ENCODE peak calls at places on chromosome 21, in seven cellular contexts. One of them, this sample, is unnamed.

GRCh38 chr21:40128891-40129290 is 261.7 kb downstream of the PCP4 start:
- DNase-seq in IMR-90: no peak
- DNase-seq in lower lobe of right lung: no peak
- DNase-seq in mammary epithelial cell: peak; percentile 89
- DNase-seq in CD8-positive, alpha-beta memory T cell: no peak
- DNase-seq in spleen: no peak
- DNase-seq in heart right ventricle: no peak
- DNase-seq in this sample: no peak

GRCh38 chr21:23977971-23978370 is 1629.3 kb downstream of the MRPL39 start:
- DNase-seq in IMR-90: no peak
- DNase-seq in lower lobe of right lung: no peak
- DNase-seq in mammary epithelial cell: no peak
- DNase-seq in CD8-positive, alpha-beta memory T cell: no peak
- DNase-seq in spleen: no peak
- DNase-seq in heart right ventricle: no peak
- DNase-seq in this sample: no peak

GRCh38 chr21:17819878-17820232 is 699 bp upstream of the C21orf91 start:
- DNase-seq in IMR-90: peak; percentile 72
- DNase-seq in lower lobe of right lung: no peak
- DNase-seq in mammary epithelial cell: no peak
- DNase-seq in CD8-positive, alpha-beta memory T cell: no peak
- DNase-seq in spleen: no peak
- DNase-seq in heart right ventricle: no peak
- DNase-seq in this sample: no peak

GRCh38 chr21:45998871-45999580 is 17.5 kb downstream of the COL6A1 start:
- DNase-seq in IMR-90: no peak
- DNase-seq in lower lobe of right lung: peak; percentile 41
- DNase-seq in mammary epithelial cell: no peak
- DNase-seq in CD8-positive, alpha-beta memory T cell: peak; percentile 41
- DNase-seq in spleen: no peak
- DNase-seq in heart right ventricle: no peak
- DNase-seq in this sample: no peak

GRCh38 chr21:38669186-38669585 is 136.5 kb upstream of the ETS2 start:
- DNase-seq in IMR-90: peak; percentile 30
- DNase-seq in lower lobe of right lung: no peak
- DNase-seq in mammary epithelial cell: peak; percentile 20
- DNase-seq in CD8-positive, alpha-beta memory T cell: no peak
- DNase-seq in spleen: no peak
- DNase-seq in heart right ventricle: no peak
- DNase-seq in this sample: no peak

GRCh38 chr21:38938343-38938742 is 132.6 kb downstream of the ETS2 start:
- DNase-seq in IMR-90: peak; percentile 49
- DNase-seq in lower lobe of right lung: no peak
- DNase-seq in mammary epithelial cell: no peak
- DNase-seq in CD8-positive, alpha-beta memory T cell: no peak
- DNase-seq in spleen: no peak
- DNase-seq in heart right ventricle: no peak
- DNase-seq in this sample: no peak

GRCh38 chr21:40381111-40381510 is 465.8 kb downstream of the DSCAM start:
- DNase-seq in IMR-90: no peak
- DNase-seq in lower lobe of right lung: no peak
- DNase-seq in mammary epithelial cell: no peak
- DNase-seq in CD8-positive, alpha-beta memory T cell: no peak
- DNase-seq in spleen: no peak
- DNase-seq in heart right ventricle: no peak
- DNase-seq in this sample: no peak

GRCh38 chr21:25949701-25950100 is 214.9 kb downstream of the GABPA start:
- DNase-seq in IMR-90: no peak
- DNase-seq in lower lobe of right lung: no peak
- DNase-seq in mammary epithelial cell: no peak
- DNase-seq in CD8-positive, alpha-beta memory T cell: no peak
- DNase-seq in spleen: no peak
- DNase-seq in heart right ventricle: no peak
- DNase-seq in this sample: no peak

GRCh38 chr21:21688877-21689276 is 690.7 kb downstream of the NCAM2 start:
- DNase-seq in IMR-90: peak; percentile 37
- DNase-seq in lower lobe of right lung: no peak
- DNase-seq in mammary epithelial cell: no peak
- DNase-seq in CD8-positive, alpha-beta memory T cell: no peak
- DNase-seq in spleen: no peak
- DNase-seq in heart right ventricle: peak; percentile 17
- DNase-seq in this sample: peak; percentile 38

GRCh38 chr21:23601549-23601948 is 2005.7 kb downstream of the MRPL39 start:
- DNase-seq in IMR-90: no peak
- DNase-seq in lower lobe of right lung: no peak
- DNase-seq in mammary epithelial cell: no peak
- DNase-seq in CD8-positive, alpha-beta memory T cell: no peak
- DNase-seq in spleen: no peak
- DNase-seq in heart right ventricle: no peak
- DNase-seq in this sample: no peak

GRCh38 chr21:30340714-30341573 is 3.5 kb upstream of the KRTAP27-1 start:
- DNase-seq in IMR-90: peak; percentile 10
- DNase-seq in lower lobe of right lung: peak; percentile 45
- DNase-seq in mammary epithelial cell: peak; percentile 45
- DNase-seq in CD8-positive, alpha-beta memory T cell: no peak
- DNase-seq in spleen: no peak
- DNase-seq in heart right ventricle: no peak
- DNase-seq in this sample: no peak

GRCh38 chr21:45990049-45990711 is 8.6 kb downstream of the COL6A1 start:
- DNase-seq in IMR-90: no peak
- DNase-seq in lower lobe of right lung: peak; percentile 40
- DNase-seq in mammary epithelial cell: no peak
- DNase-seq in CD8-positive, alpha-beta memory T cell: peak; percentile 16
- DNase-seq in spleen: peak; percentile 45
- DNase-seq in heart right ventricle: peak; percentile 14
- DNase-seq in this sample: peak; percentile 59

GRCh38 chr21:17454315-17455027 is 58.4 kb upstream of the CXADR start:
- DNase-seq in IMR-90: peak; percentile 92
- DNase-seq in lower lobe of right lung: no peak
- DNase-seq in mammary epithelial cell: peak; percentile 88
- DNase-seq in CD8-positive, alpha-beta memory T cell: no peak
- DNase-seq in spleen: no peak
- DNase-seq in heart right ventricle: no peak
- DNase-seq in this sample: no peak

GRCh38 chr21:33080376-33080775 is 10.4 kb downstream of the OLIG1 start:
- DNase-seq in IMR-90: no peak
- DNase-seq in lower lobe of right lung: no peak
- DNase-seq in mammary epithelial cell: no peak
- DNase-seq in CD8-positive, alpha-beta memory T cell: no peak
- DNase-seq in spleen: no peak
- DNase-seq in heart right ventricle: no peak
- DNase-seq in this sample: no peak

GRCh38 chr21:33078907-33079582 is 9.1 kb downstream of the OLIG1 start:
- DNase-seq in IMR-90: peak; percentile 84
- DNase-seq in lower lobe of right lung: no peak
- DNase-seq in mammary epithelial cell: peak; percentile 82
- DNase-seq in CD8-positive, alpha-beta memory T cell: peak; percentile 71
- DNase-seq in spleen: no peak
- DNase-seq in heart right ventricle: no peak
- DNase-seq in this sample: no peak

GRCh38 chr21:33075128-33075527 is 5.2 kb downstream of the OLIG1 start:
- DNase-seq in IMR-90: no peak
- DNase-seq in lower lobe of right lung: no peak
- DNase-seq in mammary epithelial cell: no peak
- DNase-seq in CD8-positive, alpha-beta memory T cell: no peak
- DNase-seq in spleen: no peak
- DNase-seq in heart right ventricle: no peak
- DNase-seq in this sample: no peak

GRCh38 chr21:33075596-33076195 is 5.8 kb downstream of the OLIG1 start:
- DNase-seq in IMR-90: no peak
- DNase-seq in lower lobe of right lung: no peak
- DNase-seq in mammary epithelial cell: no peak
- DNase-seq in CD8-positive, alpha-beta memory T cell: no peak
- DNase-seq in spleen: no peak
- DNase-seq in heart right ventricle: no peak
- DNase-seq in this sample: no peak

GRCh38 chr21:33076600-33077329 is 6.8 kb downstream of the OLIG1 start:
- DNase-seq in IMR-90: no peak
- DNase-seq in lower lobe of right lung: no peak
- DNase-seq in mammary epithelial cell: no peak
- DNase-seq in CD8-positive, alpha-beta memory T cell: no peak
- DNase-seq in spleen: no peak
- DNase-seq in heart right ventricle: no peak
- DNase-seq in this sample: no peak
- H3K27me3 ChIP-seq in IMR-90: peaks cover 64% of the 10 kb centered on the region
- H3K27me3 ChIP-seq in lower lobe of right lung: peaks cover 54% of the 10 kb centered on the region
- H3K27me3 ChIP-seq in mammary epithelial cell: peaks cover 28% of the 10 kb centered on the region
- H3K27me3 ChIP-seq in CD8-positive, alpha-beta memory T cell: peaks cover 26% of the 10 kb centered on the region
- H3K27me3 ChIP-seq in spleen: peaks cover 54% of the 10 kb centered on the region
- H3K27me3 ChIP-seq in heart right ventricle: peaks cover 60% of the 10 kb centered on the region
- H3K27me3 ChIP-seq in this sample: peaks cover 25% of the 10 kb centered on the region

GRCh38 chr21:42760361-42760970 is 107.0 kb downstream of the PDE9A start:
- DNase-seq in IMR-90: no peak
- DNase-seq in lower lobe of right lung: peak; percentile 30
- DNase-seq in mammary epithelial cell: no peak
- DNase-seq in CD8-positive, alpha-beta memory T cell: no peak
- DNase-seq in spleen: peak; percentile 64
- DNase-seq in heart right ventricle: no peak
- DNase-seq in this sample: no peak

GRCh38 chr21:42758721-42759593 is 105.5 kb downstream of the PDE9A start:
- DNase-seq in IMR-90: no peak
- DNase-seq in lower lobe of right lung: peak; percentile 16
- DNase-seq in mammary epithelial cell: no peak
- DNase-seq in CD8-positive, alpha-beta memory T cell: no peak
- DNase-seq in spleen: peak; percentile 56
- DNase-seq in heart right ventricle: no peak
- DNase-seq in this sample: no peak

GRCh38 chr21:42760977-42761751 is 107.7 kb downstream of the PDE9A start:
- DNase-seq in IMR-90: no peak
- DNase-seq in lower lobe of right lung: peak; percentile 39
- DNase-seq in mammary epithelial cell: no peak
- DNase-seq in CD8-positive, alpha-beta memory T cell: peak; percentile 33
- DNase-seq in spleen: peak; percentile 66
- DNase-seq in heart right ventricle: no peak
- DNase-seq in this sample: no peak

GRCh38 chr21:42757826-42758655 is 104.6 kb downstream of the PDE9A start:
- DNase-seq in IMR-90: no peak
- DNase-seq in lower lobe of right lung: peak; percentile 34
- DNase-seq in mammary epithelial cell: no peak
- DNase-seq in CD8-positive, alpha-beta memory T cell: no peak
- DNase-seq in spleen: peak; percentile 70
- DNase-seq in heart right ventricle: no peak
- DNase-seq in this sample: no peak

DNA sequence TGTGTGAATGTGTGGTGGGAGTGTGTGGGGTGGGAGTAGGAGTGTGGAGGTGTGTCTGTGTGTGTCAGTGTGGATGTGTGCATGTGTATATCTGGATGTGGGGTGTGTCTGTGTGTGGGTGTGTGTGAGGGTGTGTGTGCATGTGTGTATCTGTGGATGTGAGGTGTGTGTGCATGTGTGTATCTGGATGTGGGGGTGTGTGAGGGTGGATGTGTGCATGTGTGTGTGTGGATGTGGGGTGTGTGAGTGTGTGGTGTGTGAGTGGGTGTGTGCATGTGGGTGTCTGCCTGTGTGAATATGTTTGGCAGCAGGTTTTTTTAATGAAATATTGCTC is 106.1 kb downstream of the PDE9A start:
- DNase-seq in IMR-90: no peak
- DNase-seq in lower lobe of right lung: no peak
- DNase-seq in mammary epithelial cell: no peak
- DNase-seq in CD8-positive, alpha-beta memory T cell: no peak
- DNase-seq in spleen: peak; percentile 41
- DNase-seq in heart right ventricle: no peak
- DNase-seq in this sample: no peak
- H3K9me3 ChIP-seq in IMR-90: no peaks in the 10 kb centered on the region
- H3K9me3 ChIP-seq in lower lobe of right lung: no peaks in the 10 kb centered on the region
- H3K9me3 ChIP-seq in mammary epithelial cell: no peaks in the 10 kb centered on the region
- H3K9me3 ChIP-seq in CD8-positive, alpha-beta memory T cell: no peaks in the 10 kb centered on the region
- H3K9me3 ChIP-seq in spleen: no peaks in the 10 kb centered on the region
- H3K9me3 ChIP-seq in heart right ventricle: no peaks in the 10 kb centered on the region
- H3K9me3 ChIP-seq in this sample: no peaks in the 10 kb centered on the region

GRCh38 chr21:44713130-44713529 is 1.8 kb upstream of the TSPEAR start:
- DNase-seq in IMR-90: no peak
- DNase-seq in lower lobe of right lung: no peak
- DNase-seq in mammary epithelial cell: no peak
- DNase-seq in CD8-positive, alpha-beta memory T cell: peak; percentile 25
- DNase-seq in spleen: no peak
- DNase-seq in heart right ventricle: no peak
- DNase-seq in this sample: peak; percentile 32
- H3K27me3 ChIP-seq in IMR-90: peaks cover 71% of the 10 kb centered on the region
- H3K27me3 ChIP-seq in lower lobe of right lung: peaks cover 68% of the 10 kb centered on the region
- H3K27me3 ChIP-seq in mammary epithelial cell: peaks cover 16% of the 10 kb centered on the region
- H3K27me3 ChIP-seq in CD8-positive, alpha-beta memory T cell: peaks cover 53% of the 10 kb centered on the region
- H3K27me3 ChIP-seq in spleen: peaks cover 63% of the 10 kb centered on the region
- H3K27me3 ChIP-seq in heart right ventricle: peaks cover 92% of the 10 kb centered on the region
- H3K27me3 ChIP-seq in this sample: peaks cover 56% of the 10 kb centered on the region

GRCh38 chr21:18991846-18992245 is 588.3 kb upstream of the TMPRSS15 start:
- DNase-seq in IMR-90: no peak
- DNase-seq in lower lobe of right lung: no peak
- DNase-seq in mammary epithelial cell: no peak
- DNase-seq in CD8-positive, alpha-beta memory T cell: no peak
- DNase-seq in spleen: no peak
- DNase-seq in heart right ventricle: no peak
- DNase-seq in this sample: no peak

GRCh38 chr21:18987515-18988026 is 584.0 kb upstream of the TMPRSS15 start:
- DNase-seq in IMR-90: no peak
- DNase-seq in lower lobe of right lung: no peak
- DNase-seq in mammary epithelial cell: no peak
- DNase-seq in CD8-positive, alpha-beta memory T cell: no peak
- DNase-seq in spleen: no peak
- DNase-seq in heart right ventricle: no peak
- DNase-seq in this sample: no peak

GRCh38 chr21:18985584-18985983 is 582.0 kb upstream of the TMPRSS15 start:
- DNase-seq in IMR-90: no peak
- DNase-seq in lower lobe of right lung: no peak
- DNase-seq in mammary epithelial cell: no peak
- DNase-seq in CD8-positive, alpha-beta memory T cell: no peak
- DNase-seq in spleen: no peak
- DNase-seq in heart right ventricle: no peak
- DNase-seq in this sample: no peak

GRCh38 chr21:18986197-18986596 is 582.6 kb upstream of the TMPRSS15 start:
- DNase-seq in IMR-90: no peak
- DNase-seq in lower lobe of right lung: no peak
- DNase-seq in mammary epithelial cell: no peak
- DNase-seq in CD8-positive, alpha-beta memory T cell: no peak
- DNase-seq in spleen: no peak
- DNase-seq in heart right ventricle: no peak
- DNase-seq in this sample: no peak
- H3K9me3 ChIP-seq in IMR-90: peaks cover 15% of the 10 kb centered on the region
- H3K9me3 ChIP-seq in lower lobe of right lung: no peaks in the 10 kb centered on the region
- H3K9me3 ChIP-seq in mammary epithelial cell: peaks cover 27% of the 10 kb centered on the region
- H3K9me3 ChIP-seq in CD8-positive, alpha-beta memory T cell: no peaks in the 10 kb centered on the region
- H3K9me3 ChIP-seq in spleen: peaks cover 17% of the 10 kb centered on the region
- H3K9me3 ChIP-seq in heart right ventricle: no peaks in the 10 kb centered on the region
- H3K9me3 ChIP-seq in this sample: no peaks in the 10 kb centered on the region

DNA sequence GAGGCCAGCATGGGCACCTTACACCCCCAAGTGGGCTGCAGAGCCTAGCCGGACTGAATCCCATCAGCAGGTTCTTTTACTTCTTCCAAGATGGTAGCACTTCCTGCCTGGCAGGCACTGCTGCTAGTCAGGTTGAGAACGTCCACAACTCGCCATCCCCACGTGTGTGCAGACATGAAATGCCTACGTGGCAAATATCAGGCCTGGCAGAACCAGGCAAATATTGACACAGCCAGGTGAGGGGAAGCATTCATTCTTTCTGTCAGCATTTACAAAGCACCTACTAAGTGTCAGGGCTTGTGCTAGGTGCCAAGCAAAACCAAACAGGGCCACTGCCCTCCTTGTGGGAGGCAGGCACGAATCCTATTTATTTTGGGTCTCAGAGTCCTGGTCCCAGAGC is 52.3 kb upstream of the SIM2 start:
- DNase-seq in IMR-90: no peak
- DNase-seq in lower lobe of right lung: no peak
- DNase-seq in mammary epithelial cell: no peak
- DNase-seq in CD8-positive, alpha-beta memory T cell: no peak
- DNase-seq in spleen: no peak
- DNase-seq in heart right ventricle: no peak
- DNase-seq in this sample: no peak
- H3K27me3 ChIP-seq in IMR-90: peaks cover 11% of the 10 kb centered on the region
- H3K27me3 ChIP-seq in lower lobe of right lung: peaks cover 5% of the 10 kb centered on the region
- H3K27me3 ChIP-seq in mammary epithelial cell: peaks cover 2% of the 10 kb centered on the region
- H3K27me3 ChIP-seq in CD8-positive, alpha-beta memory T cell: no peaks in the 10 kb centered on the region
- H3K27me3 ChIP-seq in spleen: peaks cover 17% of the 10 kb centered on the region
- H3K27me3 ChIP-seq in heart right ventricle: peaks cover 5% of the 10 kb centered on the region
- H3K27me3 ChIP-seq in this sample: no peaks in the 10 kb centered on the region